ENCODE peak calls at places on chromosome 1, in eight cellular contexts. One of them, this sample, is unnamed.

GRCh38 chr1:14479865-14480264 is 118.6 kb upstream of the KAZN start:
- DNase-seq in upper lobe of right lung: no peak
- DNase-seq in fibroblast of lung: peak; percentile 35
- DNase-seq in spleen: no peak
- DNase-seq in left ventricle myocardium inferior: no peak
- DNase-seq in astrocyte of the spinal cord: no peak
- DNase-seq in esophagus muscularis mucosa: no peak
- DNase-seq in AG10803: no peak
- DNase-seq in this sample: peak; percentile 3

GRCh38 chr1:234969630-234970370 is 158.8 kb downstream of the TOMM20 start:
- DNase-seq in upper lobe of right lung: peak; percentile 79
- DNase-seq in esophagus muscularis mucosa: no peak
- DNase-seq in astrocyte of the spinal cord: peak; percentile 93
- DNase-seq in AG10803: peak; percentile 84
- DNase-seq in spleen: no peak
- DNase-seq in fibroblast of lung: peak; percentile 93
- DNase-seq in left ventricle myocardium inferior: peak; percentile 79
- DNase-seq in this sample: peak; percentile 85

GRCh38 chr1:20290624-20291597 is at the start of gene VWA5B1:
- DNase-seq in left ventricle myocardium inferior: no peak
- DNase-seq in upper lobe of right lung: no peak
- DNase-seq in spleen: no peak
- DNase-seq in AG10803: no peak
- DNase-seq in esophagus muscularis mucosa: no peak
- DNase-seq in astrocyte of the spinal cord: no peak
- DNase-seq in fibroblast of lung: no peak
- DNase-seq in this sample: peak; percentile 6

GRCh38 chr1:51792864-51793263 is 85.7 kb downstream of the NRDC start:
- DNase-seq in fibroblast of lung: peak; percentile 65
- DNase-seq in AG10803: peak; percentile 65
- DNase-seq in upper lobe of right lung: no peak
- DNase-seq in esophagus muscularis mucosa: no peak
- DNase-seq in spleen: no peak
- DNase-seq in astrocyte of the spinal cord: peak; percentile 78
- DNase-seq in left ventricle myocardium inferior: no peak
- DNase-seq in this sample: peak; percentile 45

GRCh38 chr1:109312246-109312645 is 5.4 kb upstream of the MYBPHL start:
- DNase-seq in esophagus muscularis mucosa: no peak
- DNase-seq in astrocyte of the spinal cord: no peak
- DNase-seq in AG10803: peak; percentile 34
- DNase-seq in left ventricle myocardium inferior: no peak
- DNase-seq in fibroblast of lung: no peak
- DNase-seq in upper lobe of right lung: no peak
- DNase-seq in spleen: no peak
- DNase-seq in this sample: no peak

GRCh38 chr1:153380711-153381110 is 5.3 kb upstream of the S100A12 start:
- DNase-seq in AG10803: no peak
- DNase-seq in left ventricle myocardium inferior: no peak
- DNase-seq in esophagus muscularis mucosa: no peak
- DNase-seq in fibroblast of lung: no peak
- DNase-seq in astrocyte of the spinal cord: no peak
- DNase-seq in upper lobe of right lung: no peak
- DNase-seq in spleen: peak; percentile 34
- DNase-seq in this sample: no peak

GRCh38 chr1:89721351-89721750 is 88.4 kb downstream of the LRRC8C start:
- DNase-seq in astrocyte of the spinal cord: peak; percentile 50
- DNase-seq in left ventricle myocardium inferior: no peak
- DNase-seq in AG10803: peak; percentile 26
- DNase-seq in upper lobe of right lung: no peak
- DNase-seq in esophagus muscularis mucosa: no peak
- DNase-seq in spleen: no peak
- DNase-seq in fibroblast of lung: peak; percentile 60
- DNase-seq in this sample: peak; percentile 70

GRCh38 chr1:6600410-6601048 is 2.1 kb downstream of the KLHL21 start:
- DNase-seq in esophagus muscularis mucosa: no peak
- DNase-seq in upper lobe of right lung: no peak
- DNase-seq in AG10803: peak; percentile 31
- DNase-seq in spleen: no peak
- DNase-seq in fibroblast of lung: no peak
- DNase-seq in left ventricle myocardium inferior: no peak
- DNase-seq in astrocyte of the spinal cord: peak; percentile 25
- DNase-seq in this sample: peak; percentile 68

GRCh38 chr1:198929961-198930599 is 291.2 kb downstream of the PTPRC start:
- DNase-seq in astrocyte of the spinal cord: peak; percentile 73
- DNase-seq in left ventricle myocardium inferior: no peak
- DNase-seq in upper lobe of right lung: no peak
- DNase-seq in AG10803: peak; percentile 31
- DNase-seq in fibroblast of lung: peak; percentile 78
- DNase-seq in esophagus muscularis mucosa: no peak
- DNase-seq in spleen: no peak
- DNase-seq in this sample: peak; percentile 62

GRCh38 chr1:102970496-102971078 is 137.7 kb downstream of the COL11A1 start:
- DNase-seq in AG10803: peak; percentile 67
- DNase-seq in spleen: no peak
- DNase-seq in astrocyte of the spinal cord: peak; percentile 64
- DNase-seq in esophagus muscularis mucosa: no peak
- DNase-seq in left ventricle myocardium inferior: no peak
- DNase-seq in upper lobe of right lung: no peak
- DNase-seq in fibroblast of lung: peak; percentile 47
- DNase-seq in this sample: peak; percentile 80

GRCh38 chr1:2003564-2004131 is at the start of gene CFAP74:
- DNase-seq in esophagus muscularis mucosa: no peak
- DNase-seq in fibroblast of lung: peak; percentile 54
- DNase-seq in left ventricle myocardium inferior: no peak
- DNase-seq in astrocyte of the spinal cord: no peak
- DNase-seq in AG10803: peak; percentile 13
- DNase-seq in upper lobe of right lung: peak; percentile 78
- DNase-seq in spleen: no peak
- DNase-seq in this sample: peak; percentile 42

GRCh38 chr1:50724626-50725286 is 235.3 kb downstream of the FAF1 start:
- DNase-seq in esophagus muscularis mucosa: no peak
- DNase-seq in spleen: no peak
- DNase-seq in upper lobe of right lung: no peak
- DNase-seq in astrocyte of the spinal cord: no peak
- DNase-seq in AG10803: no peak
- DNase-seq in fibroblast of lung: no peak
- DNase-seq in left ventricle myocardium inferior: no peak
- DNase-seq in this sample: no peak

GRCh38 chr1:31811605-31812004 is 4.2 kb downstream of the SPOCD1 start:
- DNase-seq in spleen: peak; percentile 61
- DNase-seq in esophagus muscularis mucosa: no peak
- DNase-seq in AG10803: peak; percentile 74
- DNase-seq in astrocyte of the spinal cord: peak; percentile 54
- DNase-seq in upper lobe of right lung: no peak
- DNase-seq in left ventricle myocardium inferior: no peak
- DNase-seq in fibroblast of lung: peak; percentile 62
- DNase-seq in this sample: peak; percentile 41

GRCh38 chr1:40390857-40391256 is 17.3 kb downstream of the SMAP2 start:
- DNase-seq in esophagus muscularis mucosa: no peak
- DNase-seq in AG10803: no peak
- DNase-seq in astrocyte of the spinal cord: no peak
- DNase-seq in upper lobe of right lung: no peak
- DNase-seq in spleen: no peak
- DNase-seq in left ventricle myocardium inferior: no peak
- DNase-seq in fibroblast of lung: no peak
- DNase-seq in this sample: no peak

GRCh38 chr1:16048573-16049189 is 5.1 kb downstream of the CLCNKB start:
- DNase-seq in fibroblast of lung: peak; percentile 46
- DNase-seq in left ventricle myocardium inferior: peak; percentile 51
- DNase-seq in esophagus muscularis mucosa: no peak
- DNase-seq in upper lobe of right lung: peak; percentile 84
- DNase-seq in astrocyte of the spinal cord: peak; percentile 31
- DNase-seq in spleen: no peak
- DNase-seq in AG10803: peak; percentile 24
- DNase-seq in this sample: peak; percentile 42

GRCh38 chr1:208668991-208669390 is 424.8 kb upstream of the PLXNA2 start:
- DNase-seq in fibroblast of lung: no peak
- DNase-seq in AG10803: no peak
- DNase-seq in esophagus muscularis mucosa: peak; percentile 62
- DNase-seq in spleen: no peak
- DNase-seq in left ventricle myocardium inferior: no peak
- DNase-seq in upper lobe of right lung: no peak
- DNase-seq in astrocyte of the spinal cord: peak; percentile 3
- DNase-seq in this sample: no peak

GRCh38 chr1:26923711-26924110 is 2.2 kb downstream of the NUDC start:
- DNase-seq in left ventricle myocardium inferior: no peak
- DNase-seq in upper lobe of right lung: no peak
- DNase-seq in esophagus muscularis mucosa: no peak
- DNase-seq in fibroblast of lung: peak; percentile 20
- DNase-seq in spleen: no peak
- DNase-seq in astrocyte of the spinal cord: peak; percentile 49
- DNase-seq in AG10803: no peak
- DNase-seq in this sample: no peak

DNA sequence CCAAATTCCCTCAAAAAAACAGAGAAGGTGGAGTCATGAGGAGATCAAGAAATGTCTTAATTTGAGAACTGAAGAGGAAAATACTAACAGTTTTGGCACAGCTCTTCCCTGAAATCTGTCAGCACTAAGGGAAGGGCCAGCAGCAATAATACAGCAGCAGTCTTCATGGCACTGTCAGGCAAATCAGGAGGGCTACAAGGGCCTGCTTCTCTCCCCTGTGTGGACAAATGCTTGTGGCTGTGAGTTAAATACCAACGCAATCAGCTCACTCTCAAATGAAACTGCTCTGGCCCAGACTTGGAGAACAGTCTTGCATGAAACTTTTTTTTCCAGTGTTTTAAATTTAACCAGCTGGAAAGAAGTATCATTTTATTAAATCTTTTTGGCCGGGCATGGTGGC is 20.5 kb upstream of the CNN3 start:
- DNase-seq in AG10803: peak; percentile 97
- DNase-seq in upper lobe of right lung: no peak
- DNase-seq in spleen: no peak
- DNase-seq in fibroblast of lung: peak; percentile 93
- DNase-seq in esophagus muscularis mucosa: no peak
- DNase-seq in astrocyte of the spinal cord: peak; percentile 75
- DNase-seq in left ventricle myocardium inferior: no peak
- DNase-seq in this sample: peak; percentile 83
- H3K4me3 ChIP-seq in AG10803: no peak overlapping the region
- H3K4me3 ChIP-seq in upper lobe of right lung: no peak overlapping the region
- H3K4me3 ChIP-seq in spleen: no peak overlapping the region
- H3K4me3 ChIP-seq in fibroblast of lung: no peak overlapping the region
- H3K4me3 ChIP-seq in esophagus muscularis mucosa: no peak overlapping the region
- H3K4me3 ChIP-seq in astrocyte of the spinal cord: no peak overlapping the region
- H3K4me3 ChIP-seq in left ventricle myocardium inferior: no peak overlapping the region
- H3K4me3 ChIP-seq in this sample: no peak overlapping the region

GRCh38 chr1:99527078-99527477 is 118.8 kb upstream of the PALMD start:
- DNase-seq in fibroblast of lung: peak; percentile 27
- DNase-seq in upper lobe of right lung: no peak
- DNase-seq in AG10803: peak; percentile 34
- DNase-seq in astrocyte of the spinal cord: peak; percentile 36
- DNase-seq in esophagus muscularis mucosa: no peak
- DNase-seq in left ventricle myocardium inferior: no peak
- DNase-seq in spleen: no peak
- DNase-seq in this sample: peak; percentile 37
- TF ChIP-seq CTCF in fibroblast of lung: peak; percentile 48
- TF ChIP-seq CTCF in upper lobe of right lung: peak; percentile 22
- TF ChIP-seq CTCF in AG10803: peak; percentile 53
- TF ChIP-seq CTCF in astrocyte of the spinal cord: peak; percentile 40
- TF ChIP-seq CTCF in esophagus muscularis mucosa: no peak
- TF ChIP-seq CTCF in left ventricle myocardium inferior: peak; percentile 53
- TF ChIP-seq CTCF in spleen: no peak
- TF ChIP-seq CTCF in this sample: peak; percentile 48

GRCh38 chr1:204075116-204075636 is 2.3 kb downstream of the SOX13 start:
- DNase-seq in spleen: no peak
- DNase-seq in fibroblast of lung: no peak
- DNase-seq in left ventricle myocardium inferior: no peak
- DNase-seq in upper lobe of right lung: peak; percentile 77
- DNase-seq in AG10803: peak; percentile 18
- DNase-seq in astrocyte of the spinal cord: no peak
- DNase-seq in esophagus muscularis mucosa: no peak
- DNase-seq in this sample: peak; percentile 39

GRCh38 chr1:204075890-204076837 is 3.2 kb downstream of the SOX13 start:
- DNase-seq in fibroblast of lung: no peak
- DNase-seq in esophagus muscularis mucosa: no peak
- DNase-seq in spleen: no peak
- DNase-seq in left ventricle myocardium inferior: no peak
- DNase-seq in upper lobe of right lung: peak; percentile 32
- DNase-seq in AG10803: no peak
- DNase-seq in astrocyte of the spinal cord: no peak
- DNase-seq in this sample: no peak

GRCh38 chr1:204072951-204073836 is at the start of gene SOX13:
- DNase-seq in astrocyte of the spinal cord: peak; percentile 90
- DNase-seq in fibroblast of lung: peak; percentile 88
- DNase-seq in AG10803: peak; percentile 88
- DNase-seq in esophagus muscularis mucosa: peak; percentile 95
- DNase-seq in left ventricle myocardium inferior: peak; percentile 86
- DNase-seq in upper lobe of right lung: peak; percentile 93
- DNase-seq in spleen: peak; percentile 86
- DNase-seq in this sample: peak; percentile 93

GRCh38 chr1:204074274-204075115 is 1.6 kb downstream of the SOX13 start:
- DNase-seq in fibroblast of lung: peak; percentile 68
- DNase-seq in spleen: peak; percentile 81
- DNase-seq in esophagus muscularis mucosa: no peak
- DNase-seq in left ventricle myocardium inferior: peak; percentile 81
- DNase-seq in astrocyte of the spinal cord: peak; percentile 59
- DNase-seq in upper lobe of right lung: peak; percentile 81
- DNase-seq in AG10803: peak; percentile 62
- DNase-seq in this sample: peak; percentile 75

GRCh38 chr1:204073837-204074273 is 940 bp downstream of the SOX13 start:
- DNase-seq in spleen: no peak
- DNase-seq in upper lobe of right lung: no peak
- DNase-seq in fibroblast of lung: peak; percentile 32
- DNase-seq in esophagus muscularis mucosa: no peak
- DNase-seq in AG10803: peak; percentile 27
- DNase-seq in left ventricle myocardium inferior: no peak
- DNase-seq in astrocyte of the spinal cord: no peak
- DNase-seq in this sample: peak; percentile 37
- H3K4me3 ChIP-seq in spleen: peak overlapping the region; percentile 57
- H3K4me3 ChIP-seq in upper lobe of right lung: peak overlapping the region; percentile 68
- H3K4me3 ChIP-seq in fibroblast of lung: peak overlapping the region; percentile 46
- H3K4me3 ChIP-seq in esophagus muscularis mucosa: peak overlapping the region; percentile 64
- H3K4me3 ChIP-seq in AG10803: peak overlapping the region; percentile 86
- H3K4me3 ChIP-seq in left ventricle myocardium inferior: peak overlapping the region; percentile 85
- H3K4me3 ChIP-seq in astrocyte of the spinal cord: peak overlapping the region; percentile 59
- H3K4me3 ChIP-seq in this sample: peak overlapping the region; percentile 91

GRCh38 chr1:119341372-119341947 is 27.1 kb upstream of the HAO2 start:
- DNase-seq in astrocyte of the spinal cord: no peak
- DNase-seq in AG10803: no peak
- DNase-seq in esophagus muscularis mucosa: peak; percentile 64
- DNase-seq in fibroblast of lung: no peak
- DNase-seq in left ventricle myocardium inferior: no peak
- DNase-seq in spleen: no peak
- DNase-seq in upper lobe of right lung: no peak
- DNase-seq in this sample: no peak

GRCh38 chr1:119348941-119349340 is 19.6 kb upstream of the HAO2 start:
- DNase-seq in spleen: no peak
- DNase-seq in left ventricle myocardium inferior: no peak
- DNase-seq in esophagus muscularis mucosa: peak; percentile 64
- DNase-seq in AG10803: no peak
- DNase-seq in upper lobe of right lung: no peak
- DNase-seq in fibroblast of lung: no peak
- DNase-seq in astrocyte of the spinal cord: no peak
- DNase-seq in this sample: no peak

GRCh38 chr1:119347858-119348257 is 20.7 kb upstream of the HAO2 start:
- DNase-seq in astrocyte of the spinal cord: no peak
- DNase-seq in spleen: no peak
- DNase-seq in fibroblast of lung: peak; percentile 28
- DNase-seq in upper lobe of right lung: no peak
- DNase-seq in AG10803: no peak
- DNase-seq in left ventricle myocardium inferior: no peak
- DNase-seq in esophagus muscularis mucosa: peak; percentile 55
- DNase-seq in this sample: no peak

GRCh38 chr1:119340861-119341261 is 27.7 kb upstream of the HAO2 start:
- DNase-seq in upper lobe of right lung: no peak
- DNase-seq in astrocyte of the spinal cord: no peak
- DNase-seq in left ventricle myocardium inferior: no peak
- DNase-seq in AG10803: no peak
- DNase-seq in fibroblast of lung: no peak
- DNase-seq in esophagus muscularis mucosa: no peak
- DNase-seq in spleen: no peak
- DNase-seq in this sample: no peak

GRCh38 chr1:119345398-119345797 is 23.2 kb upstream of the HAO2 start:
- DNase-seq in esophagus muscularis mucosa: peak; percentile 0
- DNase-seq in fibroblast of lung: no peak
- DNase-seq in upper lobe of right lung: no peak
- DNase-seq in left ventricle myocardium inferior: no peak
- DNase-seq in AG10803: no peak
- DNase-seq in spleen: no peak
- DNase-seq in astrocyte of the spinal cord: no peak
- DNase-seq in this sample: no peak
- TF ChIP-seq CTCF in esophagus muscularis mucosa: no peak
- TF ChIP-seq CTCF in fibroblast of lung: no peak
- TF ChIP-seq CTCF in upper lobe of right lung: no peak
- TF ChIP-seq CTCF in left ventricle myocardium inferior: no peak
- TF ChIP-seq CTCF in AG10803: no peak
- TF ChIP-seq CTCF in spleen: no peak
- TF ChIP-seq CTCF in astrocyte of the spinal cord: no peak
- TF ChIP-seq CTCF in this sample: no peak